ENCODE peak calls at places on chromosome 1, in seven cellular contexts. M, Y, L, K, N, P and C are unnamed samples.

GRCh38 chr1:246199086-246199485 is 308.0 kb downstream of the SMYD3 start:
- DNase-seq in Y (no peak), P (no peak), N (no peak), L (no peak), M (no peak), K (no peak), C (no peak)

GRCh38 chr1:81549588-81550127 is 251.1 kb upstream of the ADGRL2 start:
- DNase-seq in K (no peak), L (no peak), N (no peak), P (no peak), M (no peak), Y (peak), C (peak)

GRCh38 chr1:59692591-59692990 is 122.2 kb upstream of the HOOK1 start:
- DNase-seq in P (no peak), K (no peak), L (no peak), N (no peak), M (no peak), Y (no peak), C (no peak)

GRCh38 chr1:115052454-115053083 is 22.9 kb downstream of the TSHB start:
- DNase-seq in K (peak), M (peak), L (peak), P (peak), N (peak), Y (peak), C (peak)

GRCh38 chr1:244046907-244047738 is 4.0 kb upstream of the ZBTB18 start:
- DNase-seq in N (no peak), P (peak), Y (no peak), M (no peak), K (no peak), L (peak), C (no peak)

GRCh38 chr1:81921851-81922462 is 121.2 kb downstream of the ADGRL2 start:
- DNase-seq in P (no peak), M (no peak), Y (no peak), N (no peak), L (no peak), K (no peak), C (no peak)

GRCh38 chr1:64539808-64540207 is 69.9 kb downstream of the CACHD1 start:
- DNase-seq in M (no peak), K (no peak), L (no peak), P (no peak), Y (no peak), N (no peak), C (no peak)

GRCh38 chr1:36383240-36383639 is 2.5 kb downstream of the STK40 start:
- DNase-seq in P (no peak), L (no peak), N (no peak), Y (no peak), M (no peak), K (no peak), C (no peak)

GRCh38 chr1:200737647-200738296 is 921 bp upstream of the CAMSAP2 start:
- DNase-seq in Y (peak), M (no peak), L (no peak), P (no peak), K (no peak), N (no peak), C (no peak)